ENCODE peak calls at places on chromosome 1, in seven cellular contexts. A is hepatocyte, W is H1, V is SK-N-SH, D is Panc1, H is psoas muscle, I is upper lobe of right lung. E is an unnamed sample.
A peak's percentile ranks its signal among the peaks of the same experiment; 100 is the strongest.

GRCh38 chr1:37265786-37266667 is 208.4 kb upstream of the ZC3H12A start:
- DNase-seq in V (peak; percentile 53), A (no peak), H (no peak), I (no peak), D (no peak), W (no peak), E (no peak)

GRCh38 chr1:54403808-54404261 is 2.4 kb downstream of the SSBP3 start:
- DNase-seq in A (no peak), H (no peak), W (no peak), I (no peak), V (no peak), D (no peak), E (peak; percentile 13)

GRCh38 chr1:167109125-167109524 is 15.2 kb downstream of the STYXL2 start:
- DNase-seq in V (no peak), H (no peak), A (no peak), D (no peak), I (no peak), W (no peak), E (no peak)

GRCh38 chr1:150567341-150567716 is 12.1 kb downstream of the MCL1 start:
- DNase-seq in H (no peak), V (no peak), D (no peak), A (peak; percentile 15), I (peak; percentile 69), W (no peak), E (no peak)

GRCh38 chr1:40878906-40879305 is 16.7 kb upstream of the CITED4 start:
- DNase-seq in I (no peak), A (no peak), W (no peak), H (no peak), V (no peak), D (no peak), E (no peak)

GRCh38 chr1:101101362-101101761 is 75.8 kb upstream of the DPH5 start:
- DNase-seq in I (no peak), V (no peak), W (no peak), A (no peak), H (no peak), D (no peak), E (no peak)

GRCh38 chr1:116988248-116988647 is 13.3 kb upstream of the CD101 start:
- DNase-seq in H (peak; percentile 25), W (no peak), I (no peak), V (no peak), A (no peak), D (no peak), E (no peak)

GRCh38 chr1:24277420-24278169 is 41.6 kb upstream of the GRHL3 start:
- DNase-seq in H (no peak), V (no peak), I (no peak), D (no peak), A (no peak), W (no peak), E (no peak)

GRCh38 chr1:180925471-180926051 is 12.9 kb downstream of the KIAA1614 start:
- DNase-seq in W (no peak), V (no peak), A (peak; percentile 58), I (no peak), D (no peak), H (no peak), E (no peak)

GRCh38 chr1:205595861-205596260 is 36.0 kb downstream of the ELK4 start:
- DNase-seq in V (no peak), W (peak; percentile 27), A (no peak), H (no peak), I (no peak), D (no peak), E (no peak)

GRCh38 chr1:216210081-216210480 is 213.2 kb downstream of the USH2A start:
- DNase-seq in W (no peak), A (no peak), D (no peak), H (no peak), I (no peak), V (no peak), E (peak; percentile 15)

GRCh38 chr1:33256701-33257387 is 552 bp downstream of the ZNF362 start:
- DNase-seq in A (peak; percentile 79), W (no peak), D (peak; percentile 36), V (no peak), I (peak; percentile 86), H (peak; percentile 61), E (peak; percentile 64)

GRCh38 chr1:236168716-236169429 is 26.5 kb downstream of the GPR137B start:
- DNase-seq in V (no peak), A (peak; percentile 51), W (peak; percentile 66), I (peak; percentile 83), H (peak; percentile 63), D (peak; percentile 92), E (no peak)

GRCh38 chr1:231335663-231336602 is 1.7 kb downstream of the EXOC8 start:
- DNase-seq in D (no peak), A (no peak), I (no peak), V (no peak), W (no peak), H (peak; percentile 33), E (no peak)

DNA sequence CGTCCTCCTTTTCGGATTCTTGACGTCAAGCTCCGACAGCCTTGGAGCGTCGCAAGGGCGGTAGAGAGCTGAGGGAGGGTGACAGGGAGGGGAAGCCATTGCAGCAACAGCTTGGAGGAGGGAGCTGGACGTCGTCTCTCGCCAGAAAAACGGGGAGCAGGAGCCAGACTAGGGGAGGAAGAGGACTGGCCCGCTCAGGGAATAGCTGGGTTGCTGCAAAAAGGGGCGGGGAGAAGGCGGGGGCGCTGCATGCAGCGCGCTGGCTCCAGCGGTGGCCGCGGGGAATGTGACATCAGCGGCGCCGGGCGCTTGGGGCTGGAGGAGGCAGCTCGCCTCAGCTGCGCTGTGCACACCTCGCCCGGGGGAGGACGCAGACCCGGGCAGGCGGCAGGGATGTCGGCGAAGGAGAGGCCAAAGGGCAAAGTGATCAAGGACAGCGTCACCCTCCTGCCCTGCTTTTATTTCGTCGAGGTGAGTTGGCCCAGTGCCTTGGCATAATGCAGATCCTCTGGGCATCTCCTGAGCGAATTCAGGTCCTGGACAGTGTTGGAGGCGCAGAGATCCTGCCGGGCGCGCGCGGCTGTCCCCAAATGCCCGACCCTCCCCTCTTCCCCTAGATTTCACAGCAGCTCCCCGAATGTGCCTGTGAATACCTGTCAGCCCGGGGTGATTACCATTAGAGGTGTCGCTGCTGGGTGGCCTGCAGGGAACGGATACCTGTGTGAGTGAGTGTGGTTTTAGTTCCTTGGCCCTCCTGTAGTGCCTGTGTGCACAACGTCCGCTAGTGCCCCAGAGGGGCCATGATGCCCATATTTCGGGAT is at the start of gene PLPPR4:
- DNase-seq in A (peak; percentile 68), D (no peak), W (peak; percentile 85), H (peak; percentile 57), I (peak; percentile 73), V (peak; percentile 85), E (no peak)
- H3K4me3 ChIP-seq in A (peak within 1 kb of the TSS; percentile 58), D (peak within 1 kb of the TSS; percentile 22), W (peak within 1 kb of the TSS; percentile 60), H (peak within 1 kb of the TSS; percentile 64), I (peak within 1 kb of the TSS; percentile 48), V (peak within 1 kb of the TSS; percentile 58), E (peak within 1 kb of the TSS; percentile 76)

GRCh38 chr1:158008630-158009029 is 15.2 kb downstream of the KIRREL1 start:
- DNase-seq in H (peak; percentile 27), A (no peak), D (no peak), I (no peak), W (no peak), V (no peak), E (no peak)
- H3K27ac ChIP-seq in H (peak overlapping the region; percentile 50), A (peak overlapping the region; percentile 98), D (peak overlapping the region; percentile 100), I (peak overlapping the region; percentile 82), W (no peak overlapping the region), V (peak overlapping the region; percentile 97), E (peak overlapping the region; percentile 99)

GRCh38 chr1:178738780-178739179 is 13.7 kb downstream of the RALGPS2 start:
- DNase-seq in I (no peak), A (no peak), W (no peak), H (no peak), V (no peak), D (no peak), E (no peak)

GRCh38 chr1:178739285-178740045 is 14.4 kb downstream of the RALGPS2 start:
- DNase-seq in V (no peak), A (no peak), I (no peak), D (no peak), H (no peak), W (no peak), E (peak; percentile 51)

DNA sequence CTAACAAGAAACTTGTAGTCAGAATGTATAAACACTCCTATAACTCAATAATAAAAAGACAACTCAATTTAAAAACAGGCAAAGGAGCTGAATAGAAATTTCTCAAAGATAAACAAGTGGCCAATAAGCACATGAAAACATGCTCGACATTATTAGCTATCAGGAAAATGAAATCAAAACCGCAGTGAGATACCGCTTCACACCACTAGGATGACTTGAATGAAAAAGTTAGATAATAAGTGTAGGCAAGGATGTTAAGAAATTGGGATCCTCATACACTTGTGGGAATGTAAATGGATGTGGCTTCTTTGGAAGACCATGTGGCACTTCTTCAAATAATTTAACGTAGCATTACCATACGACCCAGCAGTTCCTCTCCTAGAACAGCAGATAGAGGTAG is 8.9 kb downstream of the RALGPS2 start:
- DNase-seq in I (no peak), A (no peak), V (no peak), D (no peak), W (no peak), H (no peak), E (no peak)
- TF ChIP-seq CTCF in I (no peak), A (no peak), V (peak; percentile 34), D (peak; percentile 15), W (no peak), H (peak; percentile 16), E (peak; percentile 36)

DNA sequence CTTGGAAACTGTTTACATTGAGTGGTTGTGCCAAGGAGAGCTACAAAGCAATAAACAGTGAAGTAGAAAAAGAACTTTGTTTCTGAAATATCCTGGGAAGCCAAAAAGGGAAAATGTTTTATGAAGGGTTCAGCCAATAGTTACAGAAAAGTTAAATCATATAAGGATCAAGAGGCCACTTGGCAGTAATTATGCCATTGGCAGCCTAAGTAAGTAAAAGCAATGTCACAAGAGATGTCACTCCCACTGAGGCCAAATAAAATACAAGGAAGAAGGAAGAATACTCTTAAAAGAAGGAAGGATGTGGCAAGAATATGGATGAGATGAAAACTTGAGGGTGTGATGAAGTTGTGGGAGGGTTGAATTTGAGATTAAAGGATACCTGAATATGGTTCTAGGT is 45.2 kb downstream of the EDEM3 start:
- DNase-seq in I (no peak), H (no peak), A (no peak), W (no peak), D (no peak), V (no peak), E (no peak)
- H3K4me3 ChIP-seq in I (no peak overlapping the region), H (no peak overlapping the region), A (no peak overlapping the region), W (no peak overlapping the region), D (no peak overlapping the region), V (no peak overlapping the region), E (no peak overlapping the region)

GRCh38 chr1:147762233-147763024 is 2.0 kb upstream of the GJA5 start:
- DNase-seq in W (no peak), D (no peak), I (no peak), A (no peak), V (no peak), H (no peak), E (no peak)
- H3K27ac ChIP-seq in W (no peak overlapping the region), D (no peak overlapping the region), I (peak overlapping the region; percentile 37), A (peak overlapping the region; percentile 23), V (no peak overlapping the region), H (peak overlapping the region; percentile 2), E (no peak overlapping the region)

GRCh38 chr1:21496063-21496462 is 13.2 kb upstream of the ALPL start:
- DNase-seq in V (no peak), I (no peak), H (no peak), D (no peak), W (no peak), A (no peak), E (no peak)
- TF ChIP-seq CTCF in V (no peak), I (no peak), H (no peak), D (no peak), W (no peak), A (no peak), E (no peak)

E was measured in AG04450.